ENCODE peak calls at places on chromosomes 6 and 20, in seven cellular contexts. T is kidney tubule cell, Z is Panc1, B is spleen, V is neural crest cell, N is T follicular helper cell, A is T-helper 1 cell. G is an unnamed sample.

GRCh38 chr6:40983752-40984151 is 55.3 kb downstream of the UNC5CL start:
- DNase-seq in T (no peak), Z (no peak), B (no peak), V (no peak), N (no peak), A (no peak), G (no peak)

GRCh38 chr20:8744228-8744844 is 324.6 kb upstream of the PLCB4 start:
- DNase-seq in T (no peak), Z (no peak), B (no peak), V (no peak), N (no peak), A (no peak), G (no peak)

GRCh38 chr20:55513966-55514365 is 491.4 kb downstream of the CBLN4 start:
- DNase-seq in T (peak), Z (no peak), B (no peak), V (no peak), N (no peak), A (no peak), G (no peak)

GRCh38 chr6:35360349-35361138 is 18.2 kb downstream of the PPARD start:
- DNase-seq in T (peak), Z (no peak), B (no peak), V (no peak), N (no peak), A (no peak), G (no peak)

GRCh38 chr20:57622579-57623381 is 2.6 kb upstream of the ZBP1 start:
- DNase-seq in T (peak), Z (peak), B (peak), V (peak), N (peak), A (peak), G (no peak)

GRCh38 chr6:33717857-33718552 is 6.5 kb upstream of the UQCC2 start:
- DNase-seq in T (no peak), Z (no peak), B (peak), V (no peak), N (no peak), A (no peak), G (no peak)

GRCh38 chr6:57303931-57304681 is 13.3 kb upstream of the PRIM2 start:
- DNase-seq in T (no peak), Z (no peak), B (no peak), V (no peak), N (no peak), A (no peak), G (no peak)

GRCh38 chr6:130944486-130944885 is 117.3 kb downstream of the SMLR1 start:
- DNase-seq in T (no peak), Z (no peak), B (no peak), V (peak), N (no peak), A (no peak), G (no peak)